ENCODE peak calls at places on chromosomes 4 and X, in four cellular contexts. N is A549; F is CD4-positive, CD25-positive, alpha-beta regulatory T cell; O is adrenal gland. A is an unnamed sample. For H3K4me1, the result is how much of the 10 kb centered on the place peaks cover.

GRCh38 chr4:27016551-27016950 is 155.9 kb downstream of the STIM2 start:
- DNase-seq in O (no peak), N (no peak), F (no peak), A (peak)

GRCh38 chr4:185033950-185034349 is 15.7 kb downstream of the HELT start:
- DNase-seq in N (no peak), F (no peak), O (no peak), A (no peak)

GRCh38 chrX:128020701-128021100 is 31.5 kb downstream of the ACTRT1 start:
- DNase-seq in N (peak), F (no peak), O (no peak), A (peak)

GRCh38 chr4:85107553-85107952 is 141.1 kb upstream of the WDFY3 start:
- DNase-seq in F (no peak), O (no peak), N (no peak), A (peak)

GRCh38 chrX:24956828-24957227 is 58.9 kb downstream of the ARX start:
- DNase-seq in F (no peak), O (no peak), N (no peak), A (no peak)

GRCh38 chrX:70398899-70399298 is 24.2 kb upstream of the GDPD2 start:
- DNase-seq in N (no peak), O (no peak), F (no peak), A (no peak)

GRCh38 chr4:85543832-85544231 is 68.9 kb downstream of the ARHGAP24 start:
- DNase-seq in O (no peak), F (no peak), N (no peak), A (peak)

GRCh38 chr4:121989715-121990114 is 37.9 kb upstream of the TRPC3 start:
- DNase-seq in N (no peak), F (no peak), O (no peak), A (no peak)

GRCh38 chrX:145405012-145405411 is 157.7 kb downstream of the SPANXN1 start:
- DNase-seq in F (no peak), N (peak), O (peak), A (peak)

GRCh38 chrX:21655901-21656586 is 2.1 kb downstream of the KLHL34 start:
- DNase-seq in N (no peak), F (no peak), O (no peak), A (no peak)

GRCh38 chrX:2829469-2830246 is 928 bp downstream of the GYG2 start:
- DNase-seq in F (no peak), N (no peak), O (no peak), A (no peak)

GRCh38 chrX:17559728-17560379 is 177.4 kb upstream of the SCML1 start:
- DNase-seq in O (peak), F (no peak), N (peak), A (no peak)

GRCh38 chr4:105600951-105601350 is 48.5 kb downstream of the ARHGEF38 start:
- DNase-seq in N (no peak), F (no peak), O (no peak), A (no peak)

GRCh38 chr4:24007740-24008348 is 118.0 kb upstream of the PPARGC1A start:
- DNase-seq in N (no peak), O (no peak), F (no peak), A (no peak)

GRCh38 chr4:110622841-110623709 is at the start of gene PITX2:
- DNase-seq in F (no peak), N (no peak), O (peak), A (peak)

GRCh38 chr4:2991243-2991642 is 27.9 kb downstream of the GRK4 start:
- DNase-seq in F (no peak), N (no peak), O (no peak), A (peak)

GRCh38 chr4:22389240-22389871 is 126.5 kb downstream of the ADGRA3 start:
- DNase-seq in O (peak), N (peak), F (no peak), A (no peak)

GRCh38 chr4:179110356-179110755 is 1668.1 kb upstream of the AGA start:
- DNase-seq in F (no peak), O (no peak), N (no peak), A (peak)

GRCh38 chrX:132365490-132365889 is 123.3 kb downstream of the MBNL3 start:
- DNase-seq in F (no peak), N (no peak), O (no peak), A (no peak)

GRCh38 chrX:15694968-15695451 is 30.4 kb upstream of the CLTRN start:
- DNase-seq in N (no peak), F (no peak), O (no peak), A (no peak)

GRCh38 chr4:163554870-163555465 is 60.5 kb downstream of the TMA16 start:
- DNase-seq in F (no peak), N (no peak), O (no peak), A (no peak)

GRCh38 chr4:82499705-82500104 is 62.1 kb downstream of the TMEM150C start:
- DNase-seq in F (no peak), N (no peak), O (no peak), A (no peak)

GRCh38 chr4:69782651-69783310 is 22.4 kb upstream of the SULT1B1 start:
- DNase-seq in F (no peak), O (no peak), N (no peak), A (no peak)

GRCh38 chrX:11533211-11533651 is 132.5 kb downstream of the ARHGAP6 start:
- DNase-seq in N (peak), F (no peak), O (no peak), A (peak)

GRCh38 chr4:22485751-22486150 is 30.1 kb downstream of the ADGRA3 start:
- DNase-seq in O (no peak), N (no peak), F (no peak), A (no peak)

GRCh38 chr4:142840516-142841123 is 5.5 kb downstream of the INPP4B start:
- DNase-seq in O (no peak), N (no peak), F (no peak), A (peak)

GRCh38 chrX:46433892-46434291 is 111.3 kb downstream of the ZNF674 start:
- DNase-seq in F (no peak), O (no peak), N (no peak), A (no peak)

GRCh38 chr4:24978291-24979072 is 52.3 kb downstream of the LGI2 start:
- DNase-seq in O (peak), F (no peak), N (no peak), A (no peak)

GRCh38 chr4:22191565-22192301 is 243.2 kb upstream of the KCNIP4 start:
- DNase-seq in N (no peak), F (no peak), O (no peak), A (no peak)

GRCh38 chr4:14313757-14314156 is 686.2 kb upstream of the BOD1L1 start:
- DNase-seq in N (no peak), F (no peak), O (no peak), A (no peak)

GRCh38 chr4:107736924-107737448 is 17.0 kb upstream of the PAPSS1 start:
- DNase-seq in O (peak), F (peak), N (peak), A (no peak)

GRCh38 chr4:86261634-86262033 is 98.2 kb downstream of the MAPK10 start:
- DNase-seq in N (no peak), O (no peak), F (no peak), A (no peak)

GRCh38 chr4:119648398-119648797 is 19.8 kb upstream of the PDE5A start:
- DNase-seq in F (no peak), N (no peak), O (no peak), A (no peak)

GRCh38 chr4:119647558-119647957 is 19.0 kb upstream of the PDE5A start:
- DNase-seq in F (no peak), N (no peak), O (no peak), A (no peak)

GRCh38 chr4:119643306-119644042 is 14.9 kb upstream of the PDE5A start:
- DNase-seq in N (no peak), F (no peak), O (no peak), A (no peak)

GRCh38 chr4:119641765-119642164 is 13.2 kb upstream of the PDE5A start:
- DNase-seq in F (no peak), N (no peak), O (no peak), A (no peak)

GRCh38 chr4:119646347-119647071 is 17.9 kb upstream of the PDE5A start:
- DNase-seq in F (no peak), N (no peak), O (peak), A (no peak)
- H3K27ac ChIP-seq in F (no peak), N (no peak), O (no peak), A (no peak)

DNA sequence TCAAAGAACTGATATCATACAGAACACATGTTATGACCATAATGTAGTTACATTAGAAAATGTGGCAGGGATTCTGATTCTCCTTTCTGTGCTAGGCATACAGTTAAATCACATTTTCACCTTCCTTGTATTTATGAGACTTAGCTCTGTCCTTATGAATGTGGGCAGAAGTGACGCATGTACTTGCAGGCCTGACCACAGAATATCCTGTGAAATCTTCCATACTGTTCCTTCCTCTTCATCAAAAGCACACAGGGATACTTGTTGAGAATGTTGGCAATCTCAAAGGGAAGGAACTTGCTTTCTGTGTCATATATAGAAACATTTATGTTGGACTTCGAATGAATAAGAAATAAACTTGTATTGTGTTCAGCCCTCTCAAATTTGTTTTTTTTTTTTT is 17.2 kb upstream of the MYOZ2 start:
- DNase-seq in F (no peak), O (no peak), N (no peak), A (peak)
- H3K4me1 ChIP-seq in F (under half), O (under half), N (under half), A (under half)

GRCh38 chr4:48028654-48029053 is 12.1 kb downstream of the NIPAL1 start:
- DNase-seq in O (no peak), N (no peak), F (no peak), A (no peak)
- H3K27ac ChIP-seq in O (no peak), N (no peak), F (no peak), A (no peak)

DNA sequence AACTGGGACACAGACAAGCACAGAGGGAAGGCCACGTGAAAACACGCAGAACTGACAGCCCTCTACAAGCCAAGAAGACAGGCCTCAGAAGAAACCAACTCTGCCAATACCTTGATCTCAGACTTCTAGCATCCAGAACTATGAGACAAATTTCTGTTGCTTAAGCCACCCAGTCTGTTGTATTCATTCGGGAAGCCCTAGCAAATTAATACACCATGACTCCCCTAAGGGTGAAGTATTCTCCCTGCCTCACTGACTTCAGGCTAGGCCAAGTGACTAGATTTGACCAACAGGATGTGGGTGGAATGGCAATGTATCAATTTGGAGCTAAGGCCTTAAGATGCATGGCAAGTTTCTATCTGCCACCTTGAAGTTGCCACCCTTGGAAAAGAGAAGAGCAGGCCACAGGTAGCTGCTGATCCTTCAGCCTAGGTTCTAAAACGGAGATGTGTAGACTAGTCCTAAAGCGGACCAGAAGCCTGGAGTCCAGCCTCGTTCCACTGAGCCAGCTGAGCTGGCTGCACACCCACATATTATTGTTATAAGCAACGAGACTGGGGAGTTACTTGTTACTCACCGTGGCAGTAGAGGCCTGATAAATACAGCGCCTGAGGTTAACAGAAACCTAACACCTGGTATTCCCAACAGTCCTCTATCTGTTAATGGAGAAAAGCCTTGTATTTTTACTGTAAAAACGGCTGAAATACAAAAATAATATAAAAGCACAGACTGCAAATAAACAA is 16.5 kb downstream of the SCARB2 start:
- DNase-seq in F (no peak), N (no peak), O (no peak), A (no peak)
- H3K4me1 ChIP-seq in F (under half), N (under half), O (half or more), A (under half)

GRCh38 chr4:176048631-176049030 is 17.0 kb upstream of the WDR17 start:
- DNase-seq in F (no peak), N (no peak), O (no peak), A (no peak)

GRCh38 chr4:176054942-176055341 is 10.7 kb upstream of the WDR17 start:
- DNase-seq in O (no peak), F (no peak), N (no peak), A (no peak)

GRCh38 chr4:176052744-176053143 is 12.9 kb upstream of the WDR17 start:
- DNase-seq in F (no peak), O (no peak), N (no peak), A (no peak)

DNA sequence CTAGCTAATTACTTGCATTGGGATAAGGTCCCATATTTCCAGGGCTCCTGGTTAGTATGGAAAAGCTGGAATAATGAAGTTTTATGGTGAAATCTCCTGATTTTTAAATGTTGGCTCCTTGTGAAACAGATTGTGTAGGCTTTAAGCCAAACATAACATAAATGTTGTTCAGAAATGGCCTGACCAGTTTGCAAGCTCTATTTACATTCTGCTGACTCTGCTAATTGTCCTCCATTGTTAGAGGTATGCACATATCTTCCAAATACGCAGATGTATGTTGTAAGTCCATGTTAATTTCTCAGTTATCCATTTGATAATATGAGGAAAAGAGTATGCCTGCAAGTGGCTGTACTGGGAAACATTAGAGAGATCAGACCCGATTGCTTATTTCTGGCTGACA is 11.9 kb upstream of the WDR17 start:
- DNase-seq in N (no peak), F (no peak), O (no peak), A (no peak)
- H3K27ac ChIP-seq in N (no peak), F (no peak), O (no peak), A (no peak)

GRCh38 chrX:154718607-154719006 is 32.3 kb downstream of the GAB3 start:
- DNase-seq in N (no peak), F (no peak), O (no peak), A (no peak)

GRCh38 chrX:154720067-154720466 is 30.8 kb downstream of the GAB3 start:
- DNase-seq in F (no peak), N (no peak), O (no peak), A (no peak)

GRCh38 chrX:154717824-154718223 is 33.1 kb downstream of the GAB3 start:
- DNase-seq in N (no peak), F (no peak), O (no peak), A (no peak)

GRCh38 chrX:154721155-154721554 is 29.7 kb downstream of the GAB3 start:
- DNase-seq in N (no peak), O (no peak), F (no peak), A (no peak)

DNA sequence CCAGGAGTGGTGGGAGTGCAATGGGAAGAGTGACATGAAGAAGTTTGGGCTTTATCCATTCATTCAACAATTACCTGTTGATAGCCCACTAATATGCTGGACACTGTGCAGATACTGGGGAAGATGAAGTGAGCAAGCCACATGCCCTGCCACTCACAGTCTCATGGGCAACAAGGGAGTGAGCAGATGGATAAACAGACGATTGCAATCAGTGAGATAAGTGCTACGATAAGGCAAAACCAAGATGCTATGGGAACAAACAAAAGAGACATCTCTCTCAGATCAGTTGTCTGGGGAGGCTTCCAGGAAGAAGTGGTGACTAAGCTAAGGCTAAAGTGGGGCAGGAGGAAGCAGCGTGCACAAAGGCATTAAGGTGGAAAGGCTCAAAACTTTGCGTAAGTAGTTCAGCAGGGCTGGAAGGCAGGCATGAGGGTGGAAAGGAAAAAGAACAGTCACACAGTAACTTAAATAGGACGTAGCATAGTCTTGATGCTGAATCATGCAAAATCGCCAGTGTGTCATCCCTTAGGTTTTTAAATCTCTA is 31.7 kb downstream of the GAB3 start:
- DNase-seq in O (no peak), N (no peak), F (no peak), A (peak)
- H3K4me1 ChIP-seq in O (under half), N (under half), F (under half), A (under half)

DNA sequence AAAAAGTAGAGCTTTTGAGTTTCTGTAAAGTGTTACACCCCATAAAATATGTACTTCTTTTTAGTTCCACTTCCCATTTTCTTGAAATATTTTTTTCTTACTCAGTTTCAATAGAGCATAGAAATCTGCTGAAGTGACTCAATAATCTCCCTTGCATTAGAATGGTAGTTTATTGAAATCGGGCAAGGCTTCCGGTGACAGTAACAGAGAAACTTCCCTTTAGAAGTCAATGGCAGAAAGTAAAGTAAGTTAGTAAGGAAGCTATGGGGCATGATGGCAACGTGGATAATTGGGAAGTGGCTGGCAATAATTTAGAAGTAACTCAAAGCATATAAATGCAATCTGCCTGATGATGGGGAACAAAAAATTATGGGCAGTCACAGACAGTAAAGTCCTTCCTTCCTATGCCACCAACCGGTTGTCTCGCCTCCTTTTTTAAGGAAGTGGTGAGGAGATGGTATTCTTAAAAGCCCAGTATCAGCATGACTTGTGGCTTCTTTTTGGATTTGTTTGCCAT is 7.6 kb downstream of the CYBB start:
- DNase-seq in F (no peak), N (no peak), O (no peak), A (no peak)
- H3K27ac ChIP-seq in F (no peak), N (no peak), O (no peak), A (no peak)

DNA sequence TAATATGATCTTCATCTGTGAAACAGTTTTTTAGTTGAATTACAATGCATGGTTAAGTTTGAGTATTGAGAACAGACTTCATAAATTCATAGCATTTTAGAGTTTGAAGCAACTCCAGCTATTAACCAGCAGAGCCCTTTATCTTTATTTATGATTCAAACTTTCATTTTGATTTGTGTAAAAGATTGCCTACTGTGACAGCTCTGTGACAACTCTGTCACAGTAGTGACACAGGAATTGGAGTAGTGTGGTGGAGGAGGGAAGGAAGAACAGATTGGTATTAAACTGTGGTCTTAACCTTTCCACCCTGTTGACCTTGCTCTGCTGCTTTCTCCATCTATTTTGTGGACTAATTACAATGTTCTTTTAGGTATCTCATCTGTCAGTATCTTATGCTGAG is 86.5 kb downstream of the PDLIM5 start:
- DNase-seq in F (no peak), N (no peak), O (no peak), A (no peak)
- H3K4me1 ChIP-seq in F (under half), N (half or more), O (under half), A (under half)

GRCh38 chrX:1480082-1480785 is 27.5 kb upstream of the ASMTL start:
- DNase-seq in O (peak), N (no peak), F (no peak), A (no peak)
- H3K27ac ChIP-seq in O (no peak), N (peak), F (peak), A (no peak)

DNA sequence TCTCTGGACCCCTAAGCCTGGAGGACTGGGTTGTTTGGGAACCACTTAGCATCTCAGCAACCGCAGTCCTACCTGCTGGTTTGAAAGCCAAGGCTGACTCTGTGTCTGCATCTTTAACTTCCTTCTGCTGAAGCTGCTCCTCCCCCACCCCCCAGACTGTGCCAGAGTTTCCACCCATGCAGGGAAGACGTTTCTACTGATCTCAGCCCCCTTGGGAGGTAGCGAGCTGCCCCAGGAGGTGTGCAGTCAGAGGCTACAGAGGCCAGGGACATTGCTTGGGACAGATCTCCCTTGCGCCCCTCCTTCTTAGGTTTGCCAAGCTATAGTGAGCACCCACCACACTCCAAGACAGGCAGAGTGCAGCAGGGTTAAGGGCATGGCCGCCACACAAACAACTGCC is 4.7 kb upstream of the FATE1 start:
- DNase-seq in O (no peak), F (no peak), N (no peak), A (no peak)
- H3K4me1 ChIP-seq in O (under half), F (under half), N (under half), A (under half)